ENCODE peak calls at places on chromosomes 2 and 18, in five cellular contexts. O is HCT116, I is K562, D is SK-N-SH, P is HepG2. W is an unnamed sample.

GRCh38 chr2:98388081-98388480 is 41.8 kb downstream of the CNGA3 start:
- DNase-seq in D (peak), I (no peak), P (no peak), O (no peak), W (no peak)

GRCh38 chr2:220192994-220193753 is 565.7 kb downstream of the SLC4A3 start:
- DNase-seq in D (no peak), O (no peak), I (no peak), P (no peak), W (no peak)

GRCh38 chr2:236679906-236680305 is 110.3 kb downstream of the ACKR3 start:
- DNase-seq in P (no peak), O (no peak), D (no peak), I (no peak), W (no peak)

GRCh38 chr2:134139615-134140014 is 114.3 kb upstream of the MGAT5 start:
- DNase-seq in D (no peak), I (no peak), O (no peak), P (no peak), W (no peak)

GRCh38 chr2:70902067-70902442 is 33.6 kb upstream of the ATP6V1B1 start:
- DNase-seq in P (peak), I (no peak), D (peak), O (no peak), W (peak)

GRCh38 chr2:150234787-150235512 is 252.5 kb downstream of the RND3 start:
- DNase-seq in D (no peak), O (no peak), I (no peak), P (no peak), W (no peak)

GRCh38 chr2:141923657-141924056 is 207.2 kb downstream of the LRP1B start:
- DNase-seq in P (no peak), O (no peak), I (no peak), D (no peak), W (no peak)

GRCh38 chr2:238425979-238426567 is 654 bp upstream of the ASB1 start:
- DNase-seq in I (peak), D (peak), P (peak), O (peak), W (no peak)

GRCh38 chr18:75105551-75106254 is 103.2 kb downstream of the PTGR3 start:
- DNase-seq in P (no peak), I (no peak), D (no peak), O (no peak), W (no peak)

GRCh38 chr2:144084114-144084661 is 435.7 kb downstream of the ZEB2 start:
- DNase-seq in O (no peak), D (no peak), P (no peak), I (no peak), W (no peak)

GRCh38 chr18:59056706-59057492 is 82.8 kb upstream of the SEC11C start:
- DNase-seq in I (peak), P (peak), D (peak), O (peak), W (peak)

GRCh38 chr2:43218550-43219382 is 7.6 kb downstream of the ZFP36L2 start:
- DNase-seq in I (peak), D (no peak), P (peak), O (no peak), W (peak)

GRCh38 chr2:98730053-98730850 is 680 bp downstream of the MGAT4A start:
- DNase-seq in I (no peak), D (peak), P (peak), O (no peak), W (peak)

GRCh38 chr18:68733693-68734092 is 18.8 kb upstream of the TMX3 start:
- DNase-seq in O (no peak), I (no peak), D (no peak), P (no peak), W (no peak)

GRCh38 chr2:225497175-225497574 is 97.7 kb downstream of the NYAP2 start:
- DNase-seq in D (no peak), O (no peak), P (no peak), I (no peak), W (no peak)

GRCh38 chr2:117785740-117786139 is 28.8 kb upstream of the DDX18 start:
- DNase-seq in D (peak), I (peak), O (peak), P (peak), W (peak)

GRCh38 chr2:219149667-219150066 is 10.9 kb downstream of the NHEJ1 start:
- DNase-seq in I (no peak), P (peak), D (no peak), O (no peak), W (no peak)

GRCh38 chr18:60534539-60534938 is 162.0 kb upstream of the MC4R start:
- DNase-seq in P (no peak), I (no peak), D (no peak), O (no peak), W (no peak)

GRCh38 chr2:118269408-118270051 is 181.3 kb downstream of the INSIG2 start:
- DNase-seq in I (peak), O (no peak), P (peak), D (no peak), W (no peak)

GRCh38 chr2:144547512-144547911 is 27.6 kb upstream of the ZEB2 start:
- DNase-seq in I (no peak), O (no peak), D (no peak), P (no peak), W (no peak)

GRCh38 chr2:122523981-122524380 is 768.5 kb downstream of the TSN start:
- DNase-seq in O (no peak), P (no peak), I (no peak), D (peak), W (no peak)

GRCh38 chr2:9630001-9630749 is 622 bp downstream of the YWHAQ start:
- DNase-seq in D (peak), O (peak), P (peak), I (peak), W (peak)

GRCh38 chr2:109208071-109208950 is 79.3 kb downstream of the SH3RF3 start:
- DNase-seq in O (no peak), P (no peak), I (no peak), D (no peak), W (no peak)

GRCh38 chr2:163553601-163554000 is 182.2 kb downstream of the FIGN start:
- DNase-seq in P (no peak), I (no peak), D (peak), O (no peak), W (no peak)

GRCh38 chr2:76437564-76437963 is 726.8 kb upstream of the GCFC2 start:
- DNase-seq in P (no peak), D (no peak), I (no peak), O (no peak), W (no peak)

GRCh38 chr2:200905618-200906296 is 16.6 kb downstream of the NIF3L1 start:
- DNase-seq in P (peak), D (peak), O (peak), I (peak), W (peak)

GRCh38 chr2:168457177-168457905 is 1.3 kb downstream of the CERS6 start:
- DNase-seq in I (no peak), D (no peak), P (no peak), O (no peak), W (no peak)

GRCh38 chr2:113171359-113172075 is 2.3 kb upstream of the PSD4 start:
- DNase-seq in O (no peak), I (no peak), D (no peak), P (no peak), W (no peak)

GRCh38 chr2:239745386-239745785 is 279.8 kb downstream of the NDUFA10 start:
- DNase-seq in O (no peak), I (no peak), P (no peak), D (no peak), W (no peak)

GRCh38 chr2:119681868-119682220 is 2.8 kb downstream of the TMEM177 start:
- DNase-seq in D (no peak), I (no peak), O (no peak), P (no peak), W (no peak)

GRCh38 chr18:45687617-45688016 is 36.4 kb upstream of the SLC14A1 start:
- DNase-seq in P (no peak), O (no peak), I (peak), D (no peak), W (no peak)

GRCh38 chr18:63427566-63427965 is 5.3 kb upstream of the VPS4B start:
- DNase-seq in I (peak), P (no peak), O (peak), D (no peak), W (peak)

GRCh38 chr2:236969767-236970655 is 115.7 kb upstream of the COPS8 start:
- DNase-seq in O (no peak), I (no peak), P (no peak), D (no peak), W (no peak)

GRCh38 chr2:223180463-223180862 is 128.5 kb downstream of the KCNE4 start:
- DNase-seq in I (no peak), P (no peak), O (no peak), D (no peak), W (no peak)

GRCh38 chr2:3519255-3520190 is at the start of gene ADI1:
- DNase-seq in D (peak), I (peak), P (peak), O (peak), W (peak)
- TF ChIP-seq JUND in D (no peak), I (no peak), P (no peak), O (no peak), W (no peak)

GRCh38 chr2:124209441-124209840 is 184.4 kb downstream of the CNTNAP5 start:
- DNase-seq in D (no peak), O (no peak), P (no peak), I (no peak), W (no peak)

DNA sequence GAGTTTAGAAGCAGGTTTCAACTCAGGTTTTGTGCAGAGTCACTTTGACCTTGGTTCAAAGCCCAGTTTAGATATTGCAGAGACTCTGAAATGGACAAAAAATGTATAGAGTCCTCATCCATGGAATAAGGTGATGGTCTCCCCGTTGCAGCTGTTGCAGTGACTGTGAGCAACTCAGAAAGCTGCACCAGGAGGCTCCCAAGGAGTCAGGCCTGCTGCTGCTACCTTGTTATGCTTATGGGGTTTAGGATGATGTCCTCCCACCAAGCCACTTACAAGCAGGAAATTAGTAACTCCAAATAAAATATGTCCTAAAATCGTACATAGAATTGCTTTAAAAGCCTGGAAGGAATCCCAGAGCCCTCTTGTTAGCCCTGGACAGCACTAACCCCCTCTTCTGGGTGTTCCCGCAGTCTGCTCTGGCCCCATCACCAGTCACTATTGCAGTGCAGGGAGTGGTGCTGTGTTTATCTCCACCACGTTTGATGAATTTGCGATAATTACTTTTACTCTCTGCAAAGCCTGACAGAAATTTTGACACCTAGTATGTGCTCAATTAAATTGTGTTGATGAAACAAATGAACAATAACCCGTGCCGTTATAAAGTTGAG is 189.0 kb downstream of the CNTNAP5 start:
- DNase-seq in D (no peak), P (no peak), I (no peak), O (no peak), W (no peak)
- TF ChIP-seq JUND in D (no peak), P (no peak), I (no peak), O (no peak), W (no peak)

DNA sequence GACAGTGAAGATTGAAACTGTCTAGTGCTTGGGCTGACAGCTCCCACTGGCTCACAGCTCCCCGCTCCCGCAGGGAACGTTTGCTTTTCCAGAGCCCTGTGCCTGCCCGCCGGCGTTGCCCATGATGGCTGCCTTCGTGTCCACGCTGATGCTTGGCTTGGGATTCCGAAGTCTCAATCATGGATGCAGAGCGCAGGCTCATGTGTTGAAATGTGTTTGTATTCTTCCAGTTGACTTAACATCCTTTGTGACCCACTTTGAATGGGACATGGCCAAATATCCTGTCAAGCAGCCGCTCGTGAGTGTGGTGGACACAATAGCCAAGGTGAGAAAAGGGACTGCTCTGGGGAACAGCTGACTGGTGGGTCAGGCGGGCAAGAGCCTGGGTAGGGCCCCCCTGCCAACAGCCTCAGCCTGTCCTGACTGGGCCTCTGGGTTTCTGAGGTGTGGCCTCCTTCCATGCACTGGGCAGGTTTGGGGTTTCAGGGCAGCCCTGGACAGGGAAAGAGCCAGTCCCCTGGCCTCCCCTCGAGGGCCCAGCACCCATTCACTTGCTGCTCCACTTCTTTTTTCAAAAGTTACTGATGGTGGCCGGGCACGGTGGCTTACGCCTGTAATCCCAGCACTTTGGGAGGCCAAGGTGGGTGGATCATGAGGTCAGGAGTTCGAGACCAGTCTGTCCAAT is 42.8 kb downstream of the ATP6V1C2 start:
- DNase-seq in I (no peak), O (no peak), P (no peak), D (no peak), W (no peak)
- TF ChIP-seq JUND in I (no peak), O (no peak), P (no peak), D (no peak), W (no peak)

DNA sequence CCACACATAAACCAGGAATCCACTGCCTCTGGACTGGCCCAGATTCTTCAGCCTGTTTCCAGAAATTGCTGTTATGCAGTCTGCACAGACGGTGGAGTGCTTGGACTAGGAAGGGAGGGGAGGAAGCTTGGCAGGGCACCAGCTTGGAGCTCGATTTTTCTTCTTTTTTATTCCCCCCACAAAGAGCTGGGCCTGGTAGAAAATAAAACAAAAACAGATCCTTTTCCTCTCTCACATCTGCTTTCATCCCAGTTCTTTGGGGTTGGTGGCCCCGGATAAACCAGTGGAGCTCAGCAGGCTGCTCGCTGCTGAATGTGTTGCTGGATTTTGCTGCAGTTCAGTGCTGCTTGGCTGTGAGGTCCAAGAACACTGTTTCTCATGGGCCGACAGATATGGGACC is 16.0 kb downstream of the LRRTM1 start:
- DNase-seq in O (no peak), I (no peak), P (no peak), D (peak), W (no peak)
- TF ChIP-seq JUND in O (no peak), I (no peak), P (no peak), D (no peak), W (no peak)

GRCh38 chr2:208034503-208035140 is 9.3 kb upstream of the PLEKHM3 start:
- DNase-seq in I (no peak), P (no peak), O (no peak), D (no peak), W (no peak)
- TF ChIP-seq JUND in I (no peak), P (no peak), O (no peak), D (no peak), W (no peak)

DNA sequence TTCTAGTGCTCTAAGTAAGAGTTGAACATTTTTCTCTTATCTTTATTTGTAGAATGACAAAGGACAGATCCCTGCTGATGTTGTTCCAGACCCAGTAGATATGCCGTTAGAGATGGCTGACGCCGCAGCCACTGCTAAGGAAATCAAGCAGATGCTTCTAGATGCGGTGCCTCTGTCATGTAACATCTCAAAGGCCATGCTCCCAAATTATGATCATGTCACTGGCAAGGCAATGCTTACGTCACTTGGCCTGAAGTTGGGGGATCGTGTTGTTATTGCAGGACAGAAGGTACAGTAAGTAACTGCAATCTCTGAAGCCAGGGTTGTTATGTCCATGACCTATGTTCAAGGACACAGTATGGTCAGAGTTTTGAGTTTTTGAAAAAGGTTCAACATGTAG is 28.4 kb downstream of the CLIP4 start:
- DNase-seq in I (no peak), O (no peak), P (no peak), D (no peak), W (no peak)
- TF ChIP-seq JUND in I (no peak), O (no peak), P (no peak), D (no peak), W (no peak)

DNA sequence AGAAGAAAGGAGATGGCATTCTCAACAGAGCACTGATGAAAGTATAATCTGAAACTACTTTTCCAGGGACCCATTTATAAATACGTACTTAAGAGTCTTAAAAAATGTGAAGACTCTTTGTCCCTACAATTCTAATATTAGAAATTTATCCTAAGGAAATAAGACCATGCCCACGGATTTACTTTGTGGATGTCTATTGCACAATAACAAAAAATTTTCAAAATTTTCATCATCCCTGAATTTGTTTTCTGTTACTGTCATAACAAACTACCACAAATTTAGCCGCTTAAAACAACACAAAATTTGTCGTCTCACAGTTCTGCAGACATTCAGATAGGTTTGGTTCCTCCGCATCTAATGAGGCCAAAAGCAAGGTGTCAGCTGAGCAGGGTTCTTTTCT is 182.3 kb upstream of the SMAD7 start:
- DNase-seq in P (no peak), D (no peak), I (no peak), O (no peak), W (no peak)
- TF ChIP-seq JUND in P (no peak), D (no peak), I (no peak), O (no peak), W (no peak)

DNA sequence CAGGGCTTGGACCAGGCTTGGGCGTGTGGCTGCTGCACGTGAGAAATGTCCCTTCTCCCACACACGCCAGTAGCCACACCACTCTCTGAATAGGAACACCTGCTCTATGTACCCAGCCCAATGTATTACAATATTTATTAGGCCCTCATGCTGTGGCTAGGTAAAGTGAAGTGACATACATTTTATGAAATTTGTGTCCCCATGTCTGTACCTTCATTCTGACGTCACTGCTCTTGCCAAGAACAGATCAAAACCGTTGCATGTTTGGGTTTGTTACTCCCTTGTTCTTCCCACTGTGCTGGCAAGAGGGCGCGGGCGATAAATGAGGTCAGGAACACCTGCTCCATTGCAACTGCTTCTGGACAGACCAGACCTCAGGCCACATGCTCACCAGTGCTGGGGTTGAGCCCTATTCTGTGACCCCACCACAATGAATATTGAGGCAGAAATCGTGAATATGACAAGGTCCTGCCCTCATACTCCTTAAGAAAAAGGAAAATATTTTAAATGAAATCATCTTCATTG is 436.4 kb upstream of the SALL3 start:
- DNase-seq in P (no peak), I (no peak), O (no peak), D (no peak), W (no peak)
- TF ChIP-seq JUND in P (no peak), I (no peak), O (no peak), D (no peak), W (no peak)